ENCODE peak calls at places on chromosomes 13 and 19, in eight cellular contexts. One of them, this sample, is unnamed.

GRCh38 chr13:48318714-48319457 is 15.3 kb downstream of the RB1 start:
- DNase-seq in coronary artery: no peak
- DNase-seq in stimulated activated CD8-positive, alpha-beta memory T cell treated with anti-CD3 and anti-CD28 coated beads, Interleukin-15, amount 100 ng/mL, for 24 hours: no peak
- DNase-seq in posterior vena cava: peak
- DNase-seq in NCI-H187 treated with DMSO at 0.1 percent for 48 hours: no peak
- DNase-seq in NCI-H1694 treated with DMSO at 0.1 percent for 48 hours: no peak
- DNase-seq in right lobe of liver: no peak
- DNase-seq in astrocyte of the cerebellum: no peak
- DNase-seq in this sample: no peak

GRCh38 chr19:17281391-17282304 is at the start of gene ANKLE1:
- DNase-seq in right lobe of liver: peak
- DNase-seq in coronary artery: no peak
- DNase-seq in astrocyte of the cerebellum: no peak
- DNase-seq in NCI-H1694 treated with DMSO at 0.1 percent for 48 hours: no peak
- DNase-seq in NCI-H187 treated with DMSO at 0.1 percent for 48 hours: no peak
- DNase-seq in posterior vena cava: peak
- DNase-seq in stimulated activated CD8-positive, alpha-beta memory T cell treated with anti-CD3 and anti-CD28 coated beads, Interleukin-15, amount 100 ng/mL, for 24 hours: peak
- DNase-seq in this sample: no peak

GRCh38 chr19:50459067-50459456 is 17.2 kb upstream of the EMC10 start:
- DNase-seq in stimulated activated CD8-positive, alpha-beta memory T cell treated with anti-CD3 and anti-CD28 coated beads, Interleukin-15, amount 100 ng/mL, for 24 hours: no peak
- DNase-seq in coronary artery: no peak
- DNase-seq in astrocyte of the cerebellum: no peak
- DNase-seq in right lobe of liver: no peak
- DNase-seq in NCI-H1694 treated with DMSO at 0.1 percent for 48 hours: no peak
- DNase-seq in NCI-H187 treated with DMSO at 0.1 percent for 48 hours: no peak
- DNase-seq in posterior vena cava: no peak
- DNase-seq in this sample: no peak

GRCh38 chr13:46475586-46475991 is 77.4 kb upstream of the LRCH1 start:
- DNase-seq in NCI-H1694 treated with DMSO at 0.1 percent for 48 hours: no peak
- DNase-seq in NCI-H187 treated with DMSO at 0.1 percent for 48 hours: no peak
- DNase-seq in coronary artery: no peak
- DNase-seq in right lobe of liver: no peak
- DNase-seq in posterior vena cava: no peak
- DNase-seq in astrocyte of the cerebellum: no peak
- DNase-seq in stimulated activated CD8-positive, alpha-beta memory T cell treated with anti-CD3 and anti-CD28 coated beads, Interleukin-15, amount 100 ng/mL, for 24 hours: no peak
- DNase-seq in this sample: no peak

GRCh38 chr19:43708716-43709115 is 7.2 kb upstream of the IRGC start:
- DNase-seq in right lobe of liver: no peak
- DNase-seq in astrocyte of the cerebellum: no peak
- DNase-seq in NCI-H187 treated with DMSO at 0.1 percent for 48 hours: no peak
- DNase-seq in posterior vena cava: no peak
- DNase-seq in NCI-H1694 treated with DMSO at 0.1 percent for 48 hours: no peak
- DNase-seq in coronary artery: no peak
- DNase-seq in stimulated activated CD8-positive, alpha-beta memory T cell treated with anti-CD3 and anti-CD28 coated beads, Interleukin-15, amount 100 ng/mL, for 24 hours: no peak
- DNase-seq in this sample: no peak

GRCh38 chr13:112647256-112647655 is 42.6 kb upstream of the ATP11A start:
- DNase-seq in astrocyte of the cerebellum: no peak
- DNase-seq in stimulated activated CD8-positive, alpha-beta memory T cell treated with anti-CD3 and anti-CD28 coated beads, Interleukin-15, amount 100 ng/mL, for 24 hours: no peak
- DNase-seq in right lobe of liver: no peak
- DNase-seq in coronary artery: no peak
- DNase-seq in NCI-H187 treated with DMSO at 0.1 percent for 48 hours: no peak
- DNase-seq in NCI-H1694 treated with DMSO at 0.1 percent for 48 hours: no peak
- DNase-seq in posterior vena cava: peak
- DNase-seq in this sample: no peak

GRCh38 chr19:13064092-13064489 is 38.6 kb downstream of the LYL1 start:
- DNase-seq in stimulated activated CD8-positive, alpha-beta memory T cell treated with anti-CD3 and anti-CD28 coated beads, Interleukin-15, amount 100 ng/mL, for 24 hours: no peak
- DNase-seq in coronary artery: no peak
- DNase-seq in right lobe of liver: no peak
- DNase-seq in NCI-H1694 treated with DMSO at 0.1 percent for 48 hours: no peak
- DNase-seq in astrocyte of the cerebellum: no peak
- DNase-seq in NCI-H187 treated with DMSO at 0.1 percent for 48 hours: no peak
- DNase-seq in posterior vena cava: no peak
- DNase-seq in this sample: no peak

GRCh38 chr19:51660975-51661600 is 14.5 kb upstream of the SIGLEC14 start:
- DNase-seq in NCI-H1694 treated with DMSO at 0.1 percent for 48 hours: peak
- DNase-seq in NCI-H187 treated with DMSO at 0.1 percent for 48 hours: no peak
- DNase-seq in astrocyte of the cerebellum: peak
- DNase-seq in stimulated activated CD8-positive, alpha-beta memory T cell treated with anti-CD3 and anti-CD28 coated beads, Interleukin-15, amount 100 ng/mL, for 24 hours: no peak
- DNase-seq in right lobe of liver: peak
- DNase-seq in posterior vena cava: peak
- DNase-seq in coronary artery: no peak
- DNase-seq in this sample: peak

GRCh38 chr13:76812971-76813691 is 73.1 kb downstream of the KCTD12 start:
- DNase-seq in coronary artery: no peak
- DNase-seq in astrocyte of the cerebellum: no peak
- DNase-seq in posterior vena cava: peak
- DNase-seq in right lobe of liver: no peak
- DNase-seq in stimulated activated CD8-positive, alpha-beta memory T cell treated with anti-CD3 and anti-CD28 coated beads, Interleukin-15, amount 100 ng/mL, for 24 hours: no peak
- DNase-seq in NCI-H187 treated with DMSO at 0.1 percent for 48 hours: no peak
- DNase-seq in NCI-H1694 treated with DMSO at 0.1 percent for 48 hours: no peak
- DNase-seq in this sample: no peak

GRCh38 chr19:27793128-27793643 is 1419.8 kb downstream of the UQCRFS1 start:
- DNase-seq in posterior vena cava: peak
- DNase-seq in NCI-H187 treated with DMSO at 0.1 percent for 48 hours: peak
- DNase-seq in coronary artery: peak
- DNase-seq in right lobe of liver: no peak
- DNase-seq in stimulated activated CD8-positive, alpha-beta memory T cell treated with anti-CD3 and anti-CD28 coated beads, Interleukin-15, amount 100 ng/mL, for 24 hours: peak
- DNase-seq in astrocyte of the cerebellum: no peak
- DNase-seq in NCI-H1694 treated with DMSO at 0.1 percent for 48 hours: peak
- DNase-seq in this sample: peak

GRCh38 chr19:2237869-2238153 is 1.2 kb downstream of the SF3A2 start:
- DNase-seq in coronary artery: no peak
- DNase-seq in astrocyte of the cerebellum: no peak
- DNase-seq in NCI-H1694 treated with DMSO at 0.1 percent for 48 hours: no peak
- DNase-seq in posterior vena cava: no peak
- DNase-seq in NCI-H187 treated with DMSO at 0.1 percent for 48 hours: no peak
- DNase-seq in stimulated activated CD8-positive, alpha-beta memory T cell treated with anti-CD3 and anti-CD28 coated beads, Interleukin-15, amount 100 ng/mL, for 24 hours: no peak
- DNase-seq in right lobe of liver: no peak
- DNase-seq in this sample: no peak

GRCh38 chr19:15702590-15702930 is 25.3 kb upstream of the OR10H2 start:
- DNase-seq in right lobe of liver: peak
- DNase-seq in NCI-H187 treated with DMSO at 0.1 percent for 48 hours: no peak
- DNase-seq in astrocyte of the cerebellum: no peak
- DNase-seq in coronary artery: no peak
- DNase-seq in stimulated activated CD8-positive, alpha-beta memory T cell treated with anti-CD3 and anti-CD28 coated beads, Interleukin-15, amount 100 ng/mL, for 24 hours: no peak
- DNase-seq in posterior vena cava: peak
- DNase-seq in NCI-H1694 treated with DMSO at 0.1 percent for 48 hours: peak
- DNase-seq in this sample: no peak

GRCh38 chr19:16736709-16737108 is 17.1 kb downstream of the NWD1 start:
- DNase-seq in posterior vena cava: no peak
- DNase-seq in coronary artery: no peak
- DNase-seq in NCI-H1694 treated with DMSO at 0.1 percent for 48 hours: no peak
- DNase-seq in NCI-H187 treated with DMSO at 0.1 percent for 48 hours: no peak
- DNase-seq in stimulated activated CD8-positive, alpha-beta memory T cell treated with anti-CD3 and anti-CD28 coated beads, Interleukin-15, amount 100 ng/mL, for 24 hours: no peak
- DNase-seq in astrocyte of the cerebellum: no peak
- DNase-seq in right lobe of liver: no peak
- DNase-seq in this sample: no peak

GRCh38 chr19:17394891-17395415 is 957 bp upstream of the CCDC194 start:
- DNase-seq in astrocyte of the cerebellum: no peak
- DNase-seq in NCI-H187 treated with DMSO at 0.1 percent for 48 hours: no peak
- DNase-seq in coronary artery: no peak
- DNase-seq in stimulated activated CD8-positive, alpha-beta memory T cell treated with anti-CD3 and anti-CD28 coated beads, Interleukin-15, amount 100 ng/mL, for 24 hours: peak
- DNase-seq in right lobe of liver: peak
- DNase-seq in posterior vena cava: no peak
- DNase-seq in NCI-H1694 treated with DMSO at 0.1 percent for 48 hours: no peak
- DNase-seq in this sample: no peak

GRCh38 chr19:15318241-15318691 is 14.1 kb downstream of the BRD4 start:
- DNase-seq in posterior vena cava: no peak
- DNase-seq in astrocyte of the cerebellum: no peak
- DNase-seq in right lobe of liver: no peak
- DNase-seq in coronary artery: no peak
- DNase-seq in NCI-H187 treated with DMSO at 0.1 percent for 48 hours: no peak
- DNase-seq in NCI-H1694 treated with DMSO at 0.1 percent for 48 hours: no peak
- DNase-seq in stimulated activated CD8-positive, alpha-beta memory T cell treated with anti-CD3 and anti-CD28 coated beads, Interleukin-15, amount 100 ng/mL, for 24 hours: no peak
- DNase-seq in this sample: no peak

GRCh38 chr13:105008606-105009005 is 1526.9 kb downstream of the EFNB2 start:
- DNase-seq in posterior vena cava: no peak
- DNase-seq in right lobe of liver: no peak
- DNase-seq in NCI-H187 treated with DMSO at 0.1 percent for 48 hours: no peak
- DNase-seq in astrocyte of the cerebellum: peak
- DNase-seq in stimulated activated CD8-positive, alpha-beta memory T cell treated with anti-CD3 and anti-CD28 coated beads, Interleukin-15, amount 100 ng/mL, for 24 hours: no peak
- DNase-seq in NCI-H1694 treated with DMSO at 0.1 percent for 48 hours: no peak
- DNase-seq in coronary artery: no peak
- DNase-seq in this sample: no peak

GRCh38 chr13:30796833-30797601 is 61.7 kb downstream of the ALOX5AP start:
- DNase-seq in posterior vena cava: no peak
- DNase-seq in coronary artery: no peak
- DNase-seq in NCI-H187 treated with DMSO at 0.1 percent for 48 hours: no peak
- DNase-seq in right lobe of liver: no peak
- DNase-seq in astrocyte of the cerebellum: no peak
- DNase-seq in stimulated activated CD8-positive, alpha-beta memory T cell treated with anti-CD3 and anti-CD28 coated beads, Interleukin-15, amount 100 ng/mL, for 24 hours: no peak
- DNase-seq in NCI-H1694 treated with DMSO at 0.1 percent for 48 hours: no peak
- DNase-seq in this sample: no peak

GRCh38 chr13:75415720-75416119 is 66.2 kb downstream of the TBC1D4 start:
- DNase-seq in astrocyte of the cerebellum: peak
- DNase-seq in right lobe of liver: no peak
- DNase-seq in NCI-H187 treated with DMSO at 0.1 percent for 48 hours: no peak
- DNase-seq in NCI-H1694 treated with DMSO at 0.1 percent for 48 hours: no peak
- DNase-seq in posterior vena cava: no peak
- DNase-seq in coronary artery: no peak
- DNase-seq in stimulated activated CD8-positive, alpha-beta memory T cell treated with anti-CD3 and anti-CD28 coated beads, Interleukin-15, amount 100 ng/mL, for 24 hours: no peak
- DNase-seq in this sample: no peak

GRCh38 chr19:13835791-13836723 is 40.8 kb downstream of the ZSWIM4 start:
- DNase-seq in NCI-H1694 treated with DMSO at 0.1 percent for 48 hours: no peak
- DNase-seq in right lobe of liver: peak
- DNase-seq in NCI-H187 treated with DMSO at 0.1 percent for 48 hours: no peak
- DNase-seq in stimulated activated CD8-positive, alpha-beta memory T cell treated with anti-CD3 and anti-CD28 coated beads, Interleukin-15, amount 100 ng/mL, for 24 hours: no peak
- DNase-seq in coronary artery: peak
- DNase-seq in posterior vena cava: no peak
- DNase-seq in astrocyte of the cerebellum: no peak
- DNase-seq in this sample: no peak